ENCODE peak calls at places on chromosomes 1 and 21, in five cellular contexts. J is HFF-Myc, K is BE2C, F is fibroblast of pulmonary artery, M is endothelial cell. R is an unnamed sample.

GRCh38 chr21:15406791-15407190 is 323.0 kb upstream of the USP25 start:
- DNase-seq in J (no peak), K (no peak), F (no peak), M (no peak), R (no peak)

GRCh38 chr1:175839678-175840669 is 96.6 kb upstream of the TNR start:
- DNase-seq in J (no peak), K (no peak), F (no peak), M (no peak), R (no peak)

GRCh38 chr1:219463629-219464028 is 149.3 kb downstream of the ZC3H11B start:
- DNase-seq in J (no peak), K (no peak), F (no peak), M (no peak), R (no peak)

GRCh38 chr1:84582802-84583587 is 8.8 kb upstream of the CTBS start:
- DNase-seq in J (peak; percentile 44), K (peak; percentile 79), F (peak; percentile 74), M (no peak), R (no peak)

GRCh38 chr1:192151176-192151575 is 7.1 kb upstream of the RGS18 start:
- DNase-seq in J (no peak), K (no peak), F (no peak), M (no peak), R (no peak)

GRCh38 chr1:158248122-158248521 is 6.1 kb upstream of the CD1A start:
- DNase-seq in J (no peak), K (no peak), F (no peak), M (no peak), R (peak; percentile 41)

GRCh38 chr1:37189111-37189510 is 154.8 kb upstream of the GRIK3 start:
- DNase-seq in J (no peak), K (no peak), F (no peak), M (no peak), R (no peak)

GRCh38 chr1:72062584-72062983 is 219.8 kb downstream of the NEGR1 start:
- DNase-seq in J (no peak), K (no peak), F (peak; percentile 17), M (no peak), R (no peak)

GRCh38 chr1:8078176-8078671 is 52.1 kb upstream of the ERRFI1 start:
- DNase-seq in J (no peak), K (no peak), F (peak; percentile 70), M (no peak), R (no peak)

GRCh38 chr1:8567146-8567545 is 249.2 kb downstream of the SLC45A1 start:
- DNase-seq in J (no peak), K (no peak), F (peak; percentile 19), M (no peak), R (no peak)

GRCh38 chr1:39529901-39530535 is 38.6 kb downstream of the BMP8A start:
- DNase-seq in J (no peak), K (no peak), F (no peak), M (no peak), R (no peak)

GRCh38 chr1:35266306-35266705 is 2.2 kb upstream of the ZMYM4 start:
- DNase-seq in J (no peak), K (no peak), F (no peak), M (no peak), R (no peak)

GRCh38 chr1:156214024-156214748 is 1.4 kb downstream of the PMF1 start:
- DNase-seq in J (no peak), K (no peak), F (peak; percentile 53), M (no peak), R (no peak)

GRCh38 chr1:159177273-159177907 is 6.0 kb downstream of the CADM3 start:
- DNase-seq in J (peak; percentile 43), K (no peak), F (peak; percentile 83), M (peak; percentile 73), R (peak; percentile 62)

GRCh38 chr1:21508580-21509350 is 458 bp upstream of the ALPL start:
- DNase-seq in J (no peak), K (peak; percentile 83), F (peak; percentile 39), M (peak; percentile 89), R (peak; percentile 91)

GRCh38 chr1:157240495-157241184 is 102.4 kb upstream of the ETV3 start:
- DNase-seq in J (no peak), K (no peak), F (no peak), M (no peak), R (no peak)

GRCh38 chr1:231420959-231421615 is 1.0 kb downstream of the EGLN1 start:
- DNase-seq in J (no peak), K (peak; percentile 55), F (peak; percentile 48), M (peak; percentile 49), R (peak; percentile 34)

GRCh38 chr1:62437273-62437945 is 560 bp downstream of the USP1 start:
- DNase-seq in J (no peak), K (no peak), F (peak; percentile 22), M (peak; percentile 33), R (peak; percentile 36)

GRCh38 chr1:8026976-8027747 is 1.1 kb upstream of the ERRFI1 start:
- DNase-seq in J (no peak), K (no peak), F (peak; percentile 67), M (no peak), R (no peak)

GRCh38 chr1:160658956-160659255 is 12.1 kb upstream of the SLAMF1 start:
- DNase-seq in J (no peak), K (no peak), F (no peak), M (no peak), R (no peak)

GRCh38 chr1:55632058-55632457 is 416.9 kb upstream of the USP24 start:
- DNase-seq in J (no peak), K (no peak), F (peak; percentile 63), M (no peak), R (no peak)

GRCh38 chr1:192159769-192160168 is 1.5 kb downstream of the RGS18 start:
- DNase-seq in J (no peak), K (no peak), F (peak; percentile 22), M (no peak), R (no peak)

GRCh38 chr1:220999872-221000863 is 120.9 kb downstream of the HLX start:
- DNase-seq in J (no peak), K (no peak), F (peak; percentile 72), M (no peak), R (no peak)

GRCh38 chr1:184608581-184608980 is 146.1 kb downstream of the EDEM3 start:
- DNase-seq in J (no peak), K (peak; percentile 69), F (no peak), M (no peak), R (no peak)

GRCh38 chr1:195899762-195900352 is 708.4 kb downstream of the KCNT2 start:
- DNase-seq in J (peak; percentile 65), K (peak; percentile 14), F (peak; percentile 59), M (no peak), R (no peak)

GRCh38 chr1:14897080-14897449 is 256.5 kb upstream of the TMEM51 start:
- DNase-seq in J (no peak), K (no peak), F (peak; percentile 7), M (no peak), R (no peak)

DNA sequence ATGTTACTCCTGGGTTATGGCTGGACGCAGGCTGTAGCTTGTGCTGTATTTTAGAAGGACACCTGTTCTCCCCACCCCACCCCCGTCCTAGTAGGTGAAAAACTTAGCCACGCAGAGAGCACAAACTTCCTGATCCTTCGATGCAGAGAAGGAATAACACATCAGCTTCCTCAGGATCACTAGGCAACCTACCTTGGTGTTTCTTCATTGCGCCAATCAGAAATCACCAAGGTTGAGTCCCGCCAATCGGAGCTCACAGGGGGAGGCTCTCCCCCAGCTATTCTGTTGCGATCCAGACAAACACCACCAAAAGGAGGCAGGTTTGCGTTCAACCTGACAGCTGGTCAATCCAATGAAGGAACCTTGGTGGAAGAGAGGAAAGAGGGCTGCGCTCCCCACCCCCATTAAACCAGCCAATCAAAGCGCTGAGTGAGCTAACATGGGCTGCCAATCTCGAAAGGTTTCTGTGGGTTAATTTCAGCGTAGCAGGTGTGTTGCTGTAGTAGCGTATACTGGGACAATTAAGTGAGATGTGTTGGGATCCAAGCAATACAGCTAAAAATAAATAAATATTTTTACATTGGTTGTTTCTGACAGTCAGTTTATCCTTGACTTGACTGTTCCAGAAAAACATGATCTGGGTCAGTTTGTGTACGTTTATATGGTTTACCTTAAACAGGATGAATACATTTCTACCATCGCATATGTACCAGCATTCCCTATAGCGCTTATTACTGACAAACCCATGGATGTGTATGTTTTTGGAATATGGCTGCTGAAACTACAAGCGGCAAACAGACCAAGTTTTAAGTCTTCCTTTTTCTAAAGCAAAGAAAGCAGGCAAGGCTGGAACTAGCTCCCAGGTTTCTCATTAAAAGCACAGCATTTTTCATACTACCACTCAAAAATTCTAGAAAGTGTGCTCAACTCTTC is at the start of gene GOLPH3L:
- DNase-seq in J (peak; percentile 97), K (peak; percentile 95), F (peak; percentile 99), M (peak; percentile 86), R (peak; percentile 81)
- TF ChIP-seq CTCF in J (peak; percentile 18), K (peak; percentile 35), F (peak; percentile 20), M (no peak), R (no peak)

GRCh38 chr1:152774875-152775274 is at the start of gene LCE1F:
- DNase-seq in J (no peak), K (no peak), F (no peak), M (no peak), R (no peak)
- TF ChIP-seq CTCF in J (no peak), K (no peak), F (no peak), M (no peak), R (no peak)

DNA sequence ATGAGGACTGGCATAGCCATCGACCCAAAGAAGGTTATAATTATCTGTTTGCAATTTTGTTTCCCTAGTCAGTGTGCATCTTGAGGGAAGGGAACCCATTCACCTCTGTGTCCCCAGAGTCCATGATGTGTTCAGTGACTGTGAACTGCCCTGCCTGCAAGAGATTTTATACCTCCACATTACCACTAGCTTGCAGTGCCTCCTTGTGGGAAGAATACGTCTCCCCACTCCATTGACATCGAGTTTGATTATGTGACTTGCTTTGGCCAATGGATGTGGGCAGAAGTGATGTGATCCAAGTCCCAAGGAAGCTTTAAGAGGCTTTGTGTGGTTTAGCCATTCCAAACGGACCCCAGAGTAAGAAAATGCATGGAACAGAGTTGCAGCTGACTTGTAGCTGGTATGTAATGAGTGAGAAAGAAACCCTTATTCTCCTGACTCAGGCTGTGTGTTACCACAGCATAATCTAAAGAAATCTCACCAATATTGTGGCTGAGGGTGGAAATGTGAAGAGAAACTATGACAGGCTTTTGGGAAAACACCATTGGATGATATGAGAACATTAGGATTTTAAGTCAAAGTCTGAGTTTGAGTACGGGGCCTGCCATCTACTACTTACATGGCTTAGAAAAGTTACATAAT is 47.8 kb upstream of the NRDC start:
- DNase-seq in J (no peak), K (peak; percentile 12), F (peak; percentile 73), M (peak; percentile 12), R (no peak)
- TF ChIP-seq CTCF in J (peak; percentile 52), K (peak; percentile 50), F (peak; percentile 62), M (no peak), R (no peak)

GRCh38 chr1:86515597-86515996 is 31.3 kb upstream of the CLCA4 start:
- DNase-seq in J (no peak), K (no peak), F (peak; percentile 37), M (peak; percentile 42), R (no peak)
- TF ChIP-seq CTCF in J (peak; percentile 49), K (peak; percentile 44), F (peak; percentile 35), M (peak; percentile 47), R (no peak)

GRCh38 chr1:94596260-94596659 is 54.7 kb upstream of the F3 start:
- DNase-seq in J (no peak), K (no peak), F (no peak), M (no peak), R (no peak)
- TF ChIP-seq CTCF in J (no peak), K (no peak), F (no peak), M (no peak), R (no peak)

GRCh38 chr1:48817505-48818114 is 40.9 kb upstream of the BEND5 start:
- DNase-seq in J (peak; percentile 2), K (peak; percentile 71), F (peak; percentile 57), M (peak; percentile 79), R (peak; percentile 37)
- TF ChIP-seq CTCF in J (peak; percentile 77), K (peak; percentile 80), F (peak; percentile 92), M (peak; percentile 71), R (peak; percentile 85)

GRCh38 chr1:205351984-205352713 is 4.6 kb downstream of the KLHDC8A start:
- DNase-seq in J (no peak), K (peak; percentile 99), F (no peak), M (no peak), R (no peak)
- TF ChIP-seq CTCF in J (no peak), K (peak; percentile 44), F (no peak), M (no peak), R (no peak)

R was measured in GM13976.